ENCODE peak calls at places on chromosomes 6 and 20, in eight cellular contexts. Q is epithelial cell of esophagus, O is H1, U is tibial artery, P is endothelial cell of umbilical vein, R is astrocyte of the cerebellum, Z is cardiac muscle cell, K is foreskin fibroblast. W is an unnamed sample.

GRCh38 chr20:11569163-11569562 is 348.5 kb upstream of the BTBD3 start:
- DNase-seq in Q (no peak), O (peak), U (no peak), P (no peak), R (no peak), Z (no peak), K (no peak), W (no peak)

GRCh38 chr6:167748046-167748445 is 78.7 kb upstream of the AFDN start:
- DNase-seq in Q (no peak), O (no peak), U (no peak), P (no peak), R (no peak), Z (no peak), K (no peak), W (no peak)

GRCh38 chr6:4941782-4942672 is 61.8 kb downstream of the RPP40 start:
- DNase-seq in Q (peak), O (no peak), U (no peak), P (peak), R (peak), Z (no peak), K (peak), W (peak)

GRCh38 chr20:19590382-19590781 is 167.7 kb upstream of the RIN2 start:
- DNase-seq in Q (no peak), O (no peak), U (no peak), P (no peak), R (no peak), Z (no peak), K (no peak), W (no peak)

GRCh38 chr6:99588618-99589289 is 17.9 kb upstream of the PRDM13 start:
- DNase-seq in Q (peak), O (peak), U (peak), P (peak), R (peak), Z (peak), K (peak), W (peak)

GRCh38 chr6:107304421-107305025 is 154.8 kb downstream of the PDSS2 start:
- DNase-seq in Q (peak), O (no peak), U (no peak), P (no peak), R (peak), Z (no peak), K (no peak), W (no peak)

GRCh38 chr6:21537660-21538059 is 55.9 kb upstream of the SOX4 start:
- DNase-seq in Q (no peak), O (no peak), U (no peak), P (no peak), R (no peak), Z (no peak), K (no peak), W (no peak)

GRCh38 chr6:39865011-39865888 is 69.0 kb downstream of the MOCS1 start:
- DNase-seq in Q (no peak), O (peak), U (peak), P (peak), R (no peak), Z (peak), K (peak), W (no peak)

GRCh38 chr6:36970892-36971842 is 14.8 kb downstream of the MTCH1 start:
- DNase-seq in Q (no peak), O (no peak), U (no peak), P (no peak), R (no peak), Z (peak), K (no peak), W (no peak)

GRCh38 chr6:153131037-153131981 is at the start of gene RGS17:
- DNase-seq in Q (peak), O (peak), U (peak), P (peak), R (peak), Z (peak), K (peak), W (peak)

GRCh38 chr20:41125530-41126457 is 11.5 kb upstream of the PLCG1 start:
- DNase-seq in Q (no peak), O (no peak), U (no peak), P (no peak), R (no peak), Z (no peak), K (no peak), W (no peak)

GRCh38 chr6:169806718-169807117 is 55.3 kb downstream of the ERMARD start:
- DNase-seq in Q (no peak), O (no peak), U (no peak), P (no peak), R (no peak), Z (no peak), K (no peak), W (no peak)

GRCh38 chr6:168154263-168154917 is 75.4 kb upstream of the FRMD1 start:
- DNase-seq in Q (no peak), O (no peak), U (peak), P (no peak), R (no peak), Z (no peak), K (no peak), W (no peak)

GRCh38 chr20:43583982-43584432 is 6.7 kb upstream of the IFT52 start:
- DNase-seq in Q (peak), O (no peak), U (peak), P (no peak), R (peak), Z (peak), K (peak), W (peak)

GRCh38 chr6:123016431-123017110 is 20.5 kb downstream of the CLVS2 start:
- DNase-seq in Q (no peak), O (no peak), U (no peak), P (no peak), R (no peak), Z (no peak), K (no peak), W (no peak)

GRCh38 chr6:1952726-1953360 is 292.6 kb downstream of the GMDS start:
- DNase-seq in Q (peak), O (no peak), U (no peak), P (no peak), R (peak), Z (no peak), K (peak), W (peak)

GRCh38 chr20:38640486-38640885 is 38.9 kb downstream of the ARHGAP40 start:
- DNase-seq in Q (no peak), O (no peak), U (no peak), P (no peak), R (no peak), Z (peak), K (no peak), W (no peak)

GRCh38 chr20:37940161-37940560 is 37.2 kb downstream of the VSTM2L start:
- DNase-seq in Q (no peak), O (no peak), U (peak), P (no peak), R (no peak), Z (no peak), K (no peak), W (no peak)

GRCh38 chr6:144063744-144064401 is 31.5 kb downstream of the SF3B5 start:
- DNase-seq in Q (peak), O (no peak), U (peak), P (peak), R (no peak), Z (peak), K (peak), W (no peak)

GRCh38 chr20:49426395-49426794 is 56.1 kb downstream of the KCNB1 start:
- DNase-seq in Q (no peak), O (no peak), U (no peak), P (no peak), R (no peak), Z (no peak), K (no peak), W (no peak)

GRCh38 chr6:49528571-49528970 is 21.9 kb upstream of the C6orf141 start:
- DNase-seq in Q (peak), O (no peak), U (no peak), P (no peak), R (no peak), Z (no peak), K (no peak), W (no peak)

GRCh38 chr20:62561182-62561581 is 81.1 kb upstream of the SLCO4A1 start:
- DNase-seq in Q (no peak), O (no peak), U (no peak), P (no peak), R (no peak), Z (no peak), K (no peak), W (no peak)
- H3K4me3 ChIP-seq in Q (no peak), O (no peak), U (no peak), P (no peak), R (no peak), Z (no peak), K (no peak), W (no peak)

GRCh38 chr6:55175078-55175777 is 913 bp downstream of the HCRTR2 start:
- DNase-seq in Q (no peak), O (no peak), U (no peak), P (no peak), R (no peak), Z (no peak), K (no peak), W (no peak)
- H3K4me3 ChIP-seq in Q (no peak), O (peak), U (no peak), P (no peak), R (peak), Z (no peak), K (no peak), W (no peak)

DNA sequence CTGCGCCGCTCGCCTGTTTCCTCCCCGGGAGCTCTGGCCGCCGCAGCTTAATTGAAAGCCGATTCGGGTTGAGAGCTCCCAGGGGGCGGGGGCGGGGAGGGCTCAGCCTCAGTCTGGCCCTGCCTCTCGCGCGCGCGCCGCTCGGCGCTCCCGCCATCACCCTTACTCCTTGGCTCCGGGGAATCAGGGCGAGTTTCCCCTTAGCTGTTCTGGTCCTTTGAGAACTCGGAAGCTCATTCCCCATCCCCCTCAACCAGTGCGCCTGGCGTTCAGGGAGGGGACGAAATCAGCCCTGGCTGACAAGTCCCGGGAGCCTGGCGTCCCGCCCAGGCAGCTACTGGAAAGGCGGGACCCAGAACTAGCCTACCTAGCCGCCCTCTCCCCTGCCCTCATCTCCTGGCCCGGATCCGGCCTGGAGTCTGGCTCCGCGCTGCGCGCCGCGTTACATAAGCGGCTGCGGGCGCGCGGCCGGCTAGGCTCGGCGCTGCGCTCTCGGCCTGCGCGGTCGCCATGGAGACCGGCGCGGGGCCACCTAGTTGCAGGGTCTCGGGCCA is 2.8 kb downstream of the SLC12A5 start:
- DNase-seq in Q (peak), O (no peak), U (no peak), P (no peak), R (no peak), Z (peak), K (no peak), W (no peak)
- H3K4me3 ChIP-seq in Q (no peak), O (peak), U (no peak), P (no peak), R (no peak), Z (peak), K (no peak), W (peak)

DNA sequence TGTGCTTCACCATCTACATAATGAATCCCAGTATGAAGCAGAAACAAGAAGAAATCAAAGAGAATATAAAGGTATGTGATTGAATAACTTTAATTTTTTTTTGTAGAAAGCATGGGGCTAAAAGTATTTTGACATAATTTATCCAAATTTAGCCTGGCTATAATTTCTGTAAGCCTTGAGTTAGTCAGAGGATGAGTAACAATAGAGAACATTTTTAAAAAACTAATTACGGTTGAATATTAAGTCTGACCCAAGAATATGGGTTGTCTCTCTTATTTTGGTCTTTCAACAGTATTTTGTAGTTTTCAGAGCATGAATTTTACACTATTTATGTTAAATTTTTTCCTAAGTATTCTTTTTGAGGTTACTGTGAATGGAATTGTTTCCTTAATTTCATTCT is 2.5 kb downstream of the GMNN start:
- DNase-seq in Q (no peak), O (no peak), U (no peak), P (no peak), R (no peak), Z (no peak), K (no peak), W (no peak)
- H3K4me3 ChIP-seq in Q (peak), O (peak), U (no peak), P (peak), R (no peak), Z (no peak), K (no peak), W (no peak)

DNA sequence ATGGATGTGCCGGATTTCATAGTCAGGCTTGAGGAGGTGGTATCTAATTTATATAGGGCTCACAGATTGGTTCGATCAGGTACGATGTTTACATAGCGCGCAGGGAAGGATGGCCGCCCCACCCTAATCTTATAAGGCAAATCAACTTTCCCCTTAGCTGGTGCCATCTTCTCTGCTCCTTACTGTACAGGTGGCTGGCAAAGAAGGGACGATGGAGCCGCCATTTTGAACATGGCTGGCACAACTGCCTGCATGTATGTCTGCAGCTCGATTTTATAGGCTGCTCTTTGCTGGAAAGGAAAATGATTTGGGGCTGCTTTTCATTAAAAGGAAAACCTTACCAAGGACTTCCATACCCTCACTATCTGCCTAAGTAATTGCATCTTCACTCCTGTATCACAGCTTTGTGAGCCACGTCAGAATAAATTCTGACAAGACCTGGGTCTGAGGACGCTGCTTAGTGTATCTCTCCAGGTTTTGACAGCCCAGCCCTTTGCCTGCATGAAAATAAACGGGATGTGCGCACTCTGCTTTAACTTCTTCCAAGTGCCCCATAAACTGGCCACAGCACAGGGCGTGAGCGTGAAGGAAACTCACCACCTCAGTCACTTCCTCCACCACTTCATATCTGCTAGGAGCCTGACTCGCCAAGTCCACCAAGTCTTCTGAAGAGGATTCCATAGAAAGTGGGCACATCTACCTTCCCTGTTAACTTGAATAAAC is 109.4 kb upstream of the ARMC2 start:
- DNase-seq in Q (no peak), O (no peak), U (no peak), P (peak), R (no peak), Z (no peak), K (no peak), W (no peak)
- H3K4me3 ChIP-seq in Q (no peak), O (no peak), U (no peak), P (no peak), R (no peak), Z (no peak), K (no peak), W (no peak)

GRCh38 chr6:8029243-8029870 is 34.8 kb downstream of the BLOC1S5 start:
- DNase-seq in Q (peak), O (no peak), U (no peak), P (peak), R (no peak), Z (peak), K (no peak), W (no peak)
- H3K4me3 ChIP-seq in Q (no peak), O (no peak), U (no peak), P (no peak), R (no peak), Z (no peak), K (no peak), W (no peak)

W was measured in skeletal muscle cell.